ENCODE peak calls at places on chromosomes 3 and 15, in five cellular contexts. D, U, B, X and H are unnamed samples.

GRCh38 chr3:67349551-67350174 is 304.7 kb downstream of the SUCLG2 start:
- DNase-seq in D (no peak), U (peak; percentile 59), B (no peak), X (no peak), H (no peak)

GRCh38 chr3:16884748-16885587 is at the start of gene PLCL2:
- DNase-seq in D (peak; percentile 74), U (peak; percentile 35), B (peak; percentile 33), X (peak; percentile 59), H (no peak)

GRCh38 chr3:134197681-134198261 is 52.9 kb downstream of the RYK start:
- DNase-seq in D (peak; percentile 24), U (peak; percentile 74), B (no peak), X (peak; percentile 76), H (peak; percentile 62)

GRCh38 chr3:41356775-41357174 is 157.5 kb downstream of the CTNNB1 start:
- DNase-seq in D (no peak), U (no peak), B (no peak), X (no peak), H (no peak)

GRCh38 chr15:67641453-67641852 is 99.0 kb downstream of the MAP2K5 start:
- DNase-seq in D (no peak), U (no peak), B (no peak), X (peak; percentile 7), H (no peak)

GRCh38 chr3:73503781-73504180 is 121.0 kb downstream of the PDZRN3 start:
- DNase-seq in D (no peak), U (peak; percentile 8), B (no peak), X (no peak), H (no peak)

GRCh38 chr3:128319741-128320141 is 146.9 kb downstream of the DNAJB8 start:
- DNase-seq in D (no peak), U (no peak), B (no peak), X (no peak), H (no peak)

GRCh38 chr3:126541628-126542339 is 16.9 kb downstream of the C3orf22 start:
- DNase-seq in D (no peak), U (no peak), B (no peak), X (no peak), H (no peak)

GRCh38 chr15:63608989-63609388 is 11.8 kb downstream of the FBXL22 start:
- DNase-seq in D (no peak), U (no peak), B (no peak), X (no peak), H (no peak)

GRCh38 chr15:80984856-80985255 is 4.8 kb downstream of the MESD start:
- DNase-seq in D (no peak), U (no peak), B (no peak), X (no peak), H (no peak)

GRCh38 chr3:60301142-60301541 is 950.1 kb downstream of the FHIT start:
- DNase-seq in D (no peak), U (peak; percentile 80), B (no peak), X (no peak), H (no peak)

GRCh38 chr15:80780416-80781221 is 1.4 kb downstream of the CEMIP start:
- DNase-seq in D (no peak), U (peak; percentile 72), B (peak; percentile 80), X (peak; percentile 81), H (no peak)

GRCh38 chr3:189071452-189071851 is 100.3 kb upstream of the TPRG1 start:
- DNase-seq in D (no peak), U (no peak), B (no peak), X (peak; percentile 14), H (no peak)

GRCh38 chr3:182148360-182148759 is 436.6 kb downstream of the SOX2 start:
- DNase-seq in D (no peak), U (no peak), B (no peak), X (no peak), H (no peak)

GRCh38 chr3:43497905-43498365 is 123.9 kb downstream of the ANO10 start:
- DNase-seq in D (no peak), U (peak; percentile 38), B (no peak), X (no peak), H (no peak)

GRCh38 chr3:120306519-120307455 is 21.8 kb upstream of the GPR156 start:
- DNase-seq in D (no peak), U (no peak), B (no peak), X (no peak), H (no peak)

GRCh38 chr3:42067324-42067723 is 23.8 kb upstream of the TRAK1 start:
- DNase-seq in D (no peak), U (peak; percentile 48), B (no peak), X (no peak), H (no peak)

GRCh38 chr15:64444836-64445235 is 15.5 kb upstream of the ZNF609 start:
- DNase-seq in D (no peak), U (no peak), B (no peak), X (no peak), H (no peak)

GRCh38 chr3:132256984-132257383 is 60.2 kb upstream of the ACP3 start:
- DNase-seq in D (no peak), U (peak; percentile 65), B (peak; percentile 24), X (peak; percentile 86), H (peak; percentile 6)

GRCh38 chr3:101531473-101532086 is 18.6 kb upstream of the SENP7 start:
- DNase-seq in D (no peak), U (no peak), B (no peak), X (peak; percentile 29), H (peak; percentile 60)

GRCh38 chr15:72195101-72195511 is 2.5 kb downstream of the GRAMD2A start:
- DNase-seq in D (no peak), U (no peak), B (no peak), X (peak; percentile 59), H (no peak)

GRCh38 chr3:8482960-8483665 is 18.5 kb upstream of the LMCD1 start:
- DNase-seq in D (no peak), U (peak; percentile 99), B (no peak), X (no peak), H (no peak)

GRCh38 chr3:126845910-126846309 is 137.0 kb upstream of the PLXNA1 start:
- DNase-seq in D (no peak), U (no peak), B (no peak), X (peak; percentile 47), H (no peak)

GRCh38 chr3:71930056-71930991 is 145.4 kb upstream of the PROK2 start:
- DNase-seq in D (no peak), U (peak; percentile 49), B (no peak), X (peak; percentile 85), H (peak; percentile 42)

GRCh38 chr3:142027713-142028112 is 121.6 kb downstream of the TFDP2 start:
- DNase-seq in D (no peak), U (peak; percentile 58), B (no peak), X (peak; percentile 42), H (peak; percentile 60)

GRCh38 chr3:100059472-100059871 is 54.8 kb downstream of the FILIP1L start:
- DNase-seq in D (no peak), U (no peak), B (no peak), X (no peak), H (no peak)

GRCh38 chr3:160183375-160184076 is 41.7 kb upstream of the C3orf80 start:
- DNase-seq in D (no peak), U (peak; percentile 73), B (no peak), X (no peak), H (no peak)

GRCh38 chr15:31977812-31978662 is 52.3 kb upstream of the CHRNA7 start:
- DNase-seq in D (peak; percentile 25), U (peak; percentile 18), B (peak; percentile 83), X (peak; percentile 72), H (no peak)

GRCh38 chr3:183533410-183534132 is 21.9 kb downstream of the KLHL6 start:
- DNase-seq in D (no peak), U (no peak), B (no peak), X (no peak), H (no peak)

GRCh38 chr3:81602781-81603180 is 158.7 kb downstream of the GBE1 start:
- DNase-seq in D (no peak), U (peak; percentile 63), B (no peak), X (peak; percentile 9), H (no peak)

GRCh38 chr3:127753898-127754410 is 68.4 kb downstream of the MGLL start:
- DNase-seq in D (no peak), U (no peak), B (no peak), X (no peak), H (no peak)

GRCh38 chr3:38354588-38355344 is 8.2 kb downstream of the XYLB start:
- DNase-seq in D (no peak), U (peak; percentile 61), B (no peak), X (no peak), H (peak; percentile 89)

GRCh38 chr3:100155105-100155504 is 40.8 kb upstream of the FILIP1L start:
- DNase-seq in D (no peak), U (no peak), B (no peak), X (no peak), H (no peak)

GRCh38 chr3:47954562-47954961 is 61.7 kb downstream of the MAP4 start:
- DNase-seq in D (no peak), U (peak; percentile 38), B (no peak), X (no peak), H (no peak)

GRCh38 chr3:171354706-171355582 is 105.3 kb downstream of the TNIK start:
- DNase-seq in D (no peak), U (peak; percentile 39), B (no peak), X (no peak), H (no peak)

GRCh38 chr3:123284399-123285010 is 82.8 kb downstream of the SEC22A start:
- DNase-seq in D (no peak), U (no peak), B (no peak), X (no peak), H (no peak)

GRCh38 chr3:66554178-66554577 is 53.4 kb upstream of the LRIG1 start:
- DNase-seq in D (no peak), U (peak; percentile 59), B (no peak), X (no peak), H (no peak)

GRCh38 chr3:6099458-6100137 is 761.3 kb upstream of the GRM7 start:
- DNase-seq in D (no peak), U (no peak), B (no peak), X (no peak), H (no peak)